ENCODE peak calls at places on chromosomes 4 and X, in six cellular contexts. H is K562, Y is A549, V is endothelial cell of umbilical vein, I is GM12878, R is HepG2. S is an unnamed sample.

GRCh38 chrX:150360331-150360730 is 2.8 kb upstream of the MAMLD1 start:
- DNase-seq in I (no peak), Y (no peak), H (no peak), R (no peak), V (no peak), S (no peak)

GRCh38 chrX:64151911-64152310 is 53.6 kb downstream of the AMER1 start:
- DNase-seq in H (no peak), Y (no peak), I (no peak), V (no peak), R (no peak), S (no peak)

GRCh38 chr4:2617955-2618354 is 81.5 kb downstream of the FAM193A start:
- DNase-seq in I (no peak), V (peak; percentile 45), H (no peak), Y (no peak), R (no peak), S (no peak)

GRCh38 chr4:74583066-74583700 is 138.2 kb downstream of the AREG start:
- DNase-seq in H (no peak), R (no peak), Y (no peak), V (no peak), I (no peak), S (no peak)

GRCh38 chr4:42313872-42314271 is 83.4 kb upstream of the SHISA3 start:
- DNase-seq in H (no peak), V (no peak), Y (no peak), I (no peak), R (no peak), S (no peak)

GRCh38 chr4:17206829-17207773 is 304.8 kb downstream of the QDPR start:
- DNase-seq in R (no peak), V (no peak), Y (no peak), H (no peak), I (no peak), S (no peak)

GRCh38 chr4:123390846-123391456 is 5.6 kb upstream of the SPRY1 start:
- DNase-seq in I (no peak), V (peak; percentile 46), Y (no peak), R (no peak), H (peak; percentile 24), S (peak; percentile 44)

GRCh38 chr4:174256277-174256713 is 27.2 kb downstream of the FBXO8 start:
- DNase-seq in R (no peak), Y (no peak), H (no peak), V (peak; percentile 15), I (no peak), S (no peak)

GRCh38 chrX:47958943-47959342 is 44.8 kb downstream of the ZNF182 start:
- DNase-seq in R (peak; percentile 21), Y (no peak), V (peak; percentile 5), I (no peak), H (no peak), S (peak; percentile 34)

GRCh38 chrX:8404443-8404842 is 60.2 kb upstream of the VCX3B start:
- DNase-seq in R (no peak), H (no peak), Y (no peak), V (peak; percentile 58), I (no peak), S (no peak)

GRCh38 chrX:73876897-73877296 is 313.9 kb downstream of the CHIC1 start:
- DNase-seq in H (no peak), V (no peak), Y (no peak), R (no peak), I (no peak), S (no peak)

GRCh38 chrX:136694491-136695087 is 46.6 kb downstream of the CD40LG start:
- DNase-seq in R (peak; percentile 10), V (peak; percentile 19), H (peak; percentile 21), I (no peak), Y (peak; percentile 21), S (peak; percentile 52)

GRCh38 chrX:28586291-28586690 is 955 bp upstream of the IL1RAPL1 start:
- DNase-seq in I (no peak), R (no peak), V (peak; percentile 31), Y (no peak), H (no peak), S (no peak)

GRCh38 chrX:49184294-49185061 is 1.7 kb downstream of the PRICKLE3 start:
- DNase-seq in I (no peak), R (no peak), V (peak; percentile 87), Y (peak; percentile 69), H (peak; percentile 80), S (peak; percentile 86)

GRCh38 chrX:49187028-49187394 is 838 bp upstream of the PRICKLE3 start:
- DNase-seq in I (no peak), H (no peak), Y (no peak), V (no peak), R (no peak), S (no peak)

GRCh38 chrX:49185062-49185394 is 1.1 kb downstream of the PRICKLE3 start:
- DNase-seq in V (no peak), Y (no peak), R (no peak), I (no peak), H (no peak), S (no peak)

GRCh38 chrX:49187526-49187925 is 1.4 kb upstream of the PRICKLE3 start:
- DNase-seq in Y (no peak), R (no peak), H (no peak), I (no peak), V (no peak), S (no peak)

DNA sequence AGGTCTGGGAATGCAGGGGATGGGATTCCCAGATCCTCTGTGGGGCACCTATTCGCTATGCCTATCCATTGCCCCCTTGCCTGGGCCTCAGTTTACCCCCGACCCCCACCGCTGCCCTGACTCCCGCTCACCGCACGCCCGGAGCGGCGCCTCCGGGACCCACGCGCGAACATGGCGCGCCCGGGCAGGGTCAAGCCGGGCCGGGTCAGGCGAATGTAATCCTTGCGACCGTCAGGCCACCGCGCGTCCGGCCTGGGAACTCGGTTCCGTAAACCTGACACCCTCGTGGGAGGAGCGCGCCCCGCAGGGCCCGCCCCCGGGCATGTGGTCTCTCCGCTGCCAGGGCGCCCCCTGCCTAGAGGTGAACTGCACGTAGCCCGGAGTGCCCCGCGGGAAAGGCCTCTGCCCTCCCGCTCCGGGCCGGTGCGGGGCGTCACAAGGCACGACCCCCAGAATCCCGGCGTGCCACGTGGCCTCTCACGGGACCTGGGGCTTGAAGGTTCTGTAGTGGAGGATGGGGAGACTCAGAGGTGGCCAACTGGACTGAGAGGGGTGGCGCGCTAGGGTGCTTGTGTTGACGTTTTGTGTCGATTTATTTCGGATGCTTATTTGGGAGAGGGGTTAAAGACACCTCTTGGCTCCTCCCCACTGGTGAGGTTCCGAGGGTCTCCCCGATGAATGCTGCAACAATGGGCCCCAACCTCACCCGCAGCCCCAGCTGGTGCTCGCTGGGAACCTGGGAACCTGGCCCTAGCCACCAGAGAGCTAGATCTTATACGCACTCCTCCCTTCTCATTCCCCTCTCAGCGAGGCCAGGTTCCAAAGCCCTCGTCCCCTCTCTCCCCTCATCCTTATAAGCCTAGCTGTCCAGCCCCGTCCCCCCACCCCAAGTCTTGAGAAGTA is at the start of gene PRICKLE3:
- DNase-seq in H (peak; percentile 74), I (no peak), V (peak; percentile 55), R (peak; percentile 61), Y (peak; percentile 60), S (peak; percentile 85)
- TF ChIP-seq CTCF in H (peak; percentile 61), I (peak; percentile 63), V (peak; percentile 26), R (peak; percentile 84), Y (peak; percentile 51), S (peak; percentile 41)

DNA sequence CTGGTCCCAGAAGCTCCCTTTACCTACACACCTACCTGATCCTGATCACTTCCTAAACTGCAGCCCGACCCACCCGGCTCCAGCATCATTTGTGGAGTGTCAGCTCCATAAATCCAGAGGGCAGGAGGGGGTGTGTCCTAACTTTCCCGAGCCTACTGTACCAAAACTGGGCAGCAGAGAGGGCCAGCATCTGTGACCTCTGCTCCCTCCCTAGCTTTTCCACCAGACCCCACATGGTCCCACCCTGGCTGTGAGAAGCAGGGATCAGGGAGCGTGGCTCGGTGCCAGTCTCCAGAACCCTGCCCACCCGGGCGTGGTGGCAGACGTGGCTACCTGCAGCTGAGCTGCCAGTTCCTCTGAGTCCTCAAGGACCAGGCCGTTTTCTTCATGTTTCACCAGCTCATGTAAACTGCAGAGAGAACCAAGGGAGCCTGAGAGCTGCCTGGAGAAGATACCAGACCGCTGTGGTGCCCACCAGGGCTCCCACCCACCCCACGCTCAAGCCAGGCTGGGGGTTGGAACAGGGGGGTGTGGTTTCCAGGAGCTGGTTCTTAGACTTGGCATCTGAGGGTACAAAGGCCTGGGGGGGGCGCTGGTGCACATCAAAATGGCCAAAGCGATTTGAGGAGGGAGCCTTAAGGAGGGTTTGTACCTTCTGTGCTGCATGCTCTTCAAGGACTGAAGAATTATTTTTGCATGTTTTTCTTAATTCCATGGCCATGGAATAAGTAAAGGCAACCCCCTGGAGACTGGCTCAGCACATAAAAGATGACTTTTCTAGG is 76.7 kb upstream of the DRD5 start:
- DNase-seq in H (no peak), V (no peak), Y (no peak), I (no peak), R (no peak), S (peak; percentile 32)
- TF ChIP-seq MYC in H (no peak), V (no peak), Y (no peak), I (no peak), R (no peak), S (no peak)

GRCh38 chr4:185535818-185536729 is 767 bp upstream of the PDLIM3 start:
- DNase-seq in I (no peak), V (peak; percentile 17), H (no peak), Y (no peak), R (no peak), S (no peak)

GRCh38 chr4:185534534-185534849 is 815 bp downstream of the PDLIM3 start:
- DNase-seq in I (no peak), Y (no peak), V (peak; percentile 42), R (no peak), H (no peak), S (no peak)

GRCh38 chr4:185532795-185533324 is 2.4 kb downstream of the PDLIM3 start:
- DNase-seq in I (no peak), R (no peak), H (no peak), V (no peak), Y (no peak), S (no peak)

GRCh38 chr4:185532327-185532726 is 3.0 kb downstream of the PDLIM3 start:
- DNase-seq in R (no peak), V (no peak), Y (no peak), I (no peak), H (no peak), S (no peak)

DNA sequence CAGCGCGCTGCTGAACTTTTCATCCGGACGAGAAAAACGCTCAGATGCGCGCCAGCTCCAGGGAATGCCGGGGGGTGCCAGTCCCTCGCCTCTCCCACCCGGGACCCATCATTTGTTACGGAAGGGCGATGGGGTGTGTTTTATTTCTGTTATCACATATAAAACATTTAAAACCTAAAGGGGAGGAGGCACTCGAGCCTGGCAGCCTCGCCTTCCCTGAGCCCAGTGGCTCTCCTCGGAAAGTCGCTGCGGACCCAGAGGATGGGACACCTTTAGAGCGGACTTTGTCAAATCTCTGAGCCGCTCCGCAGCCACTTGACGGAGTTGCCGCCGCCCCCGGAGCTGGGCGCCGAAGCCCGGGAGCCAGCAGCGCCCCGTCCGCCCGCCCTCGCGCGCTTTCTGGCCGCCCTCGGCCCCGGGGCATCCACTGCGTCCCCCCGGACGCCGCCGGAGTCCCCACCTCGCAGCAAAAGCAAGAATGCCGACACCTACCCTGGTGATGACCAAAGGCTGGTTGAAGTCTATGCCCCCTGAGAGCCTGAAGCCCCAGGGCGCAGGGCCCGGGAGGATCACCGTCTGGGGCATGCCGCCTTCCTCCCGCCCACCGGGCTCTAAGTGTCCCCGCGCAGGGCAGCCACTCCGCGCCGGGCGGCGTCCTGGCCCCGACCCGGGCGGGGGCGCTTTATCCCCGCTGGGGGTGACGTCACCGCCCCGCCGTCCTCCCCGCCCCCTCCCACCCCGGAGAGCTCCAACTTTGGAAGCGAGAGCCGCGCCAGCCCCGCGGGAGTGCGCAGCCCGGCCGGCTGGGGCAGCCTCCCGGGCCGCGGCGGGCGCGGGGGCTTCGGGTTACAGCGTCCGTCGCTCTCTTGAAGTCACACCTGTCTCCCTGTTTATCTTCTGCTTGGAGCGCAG is at the start of gene PDLIM3:
- DNase-seq in R (peak; percentile 27), V (peak; percentile 65), H (peak; percentile 77), I (no peak), Y (peak; percentile 21), S (no peak)
- TF ChIP-seq POLR2A in R (peak; percentile 46), V (peak; percentile 53), H (no peak), I (no peak), Y (no peak), S (no peak)

GRCh38 chr4:150960079-150960478 is 55.0 kb downstream of the LRBA start:
- DNase-seq in R (peak; percentile 35), Y (peak; percentile 10), H (peak; percentile 48), I (no peak), V (peak; percentile 40), S (peak; percentile 13)
- TF ChIP-seq CTCF in R (peak; percentile 51), Y (peak; percentile 39), H (peak; percentile 40), I (no peak), V (peak; percentile 49), S (peak; percentile 26)

S was measured in NB4.